ENCODE peak calls at places on chromosomes 2 and 18, in ten cellular contexts. L is HepG2, J is A549, O is tibial nerve, E is transverse colon, K is ovary, H is esophagus muscularis mucosa, D is sigmoid colon, Z is GM12878, B is stomach. V is an unnamed sample.

GRCh38 chr2:217901826-217902225 is 101.0 kb downstream of the TNS1 start:
- DNase-seq in L (peak; percentile 66), J (peak; percentile 34), O (no peak), E (no peak), K (peak; percentile 64), H (no peak), D (peak; percentile 88), Z (no peak), B (no peak), V (no peak)

GRCh38 chr18:55694291-55694690 is 106.3 kb upstream of the TCF4 start:
- DNase-seq in L (no peak), J (no peak), O (no peak), E (no peak), K (no peak), H (no peak), D (no peak), Z (no peak), B (no peak), V (no peak)

GRCh38 chr18:5628512-5629255 is 84.9 kb upstream of the EPB41L3 start:
- DNase-seq in L (no peak), J (no peak), O (no peak), E (peak; percentile 86), K (peak; percentile 53), H (no peak), D (peak; percentile 84), Z (no peak), B (peak; percentile 31), V (peak; percentile 53)

GRCh38 chr2:74066491-74067203 is 81.1 kb downstream of the BOLA3 start:
- DNase-seq in L (no peak), J (no peak), O (no peak), E (no peak), K (no peak), H (no peak), D (no peak), Z (no peak), B (peak; percentile 52), V (no peak)

GRCh38 chr2:102979429-102979828 is 217.6 kb downstream of the TMEM182 start:
- DNase-seq in L (no peak), J (no peak), O (no peak), E (no peak), K (no peak), H (no peak), D (no peak), Z (no peak), B (no peak), V (no peak)

GRCh38 chr18:22198163-22198562 is 28.8 kb downstream of the GATA6 start:
- DNase-seq in L (no peak), J (no peak), O (no peak), E (no peak), K (no peak), H (no peak), D (no peak), Z (no peak), B (no peak), V (no peak)

GRCh38 chr2:174634130-174635014 is 36.8 kb upstream of the WIPF1 start:
- DNase-seq in L (no peak), J (no peak), O (no peak), E (peak; percentile 26), K (no peak), H (no peak), D (no peak), Z (peak; percentile 65), B (no peak), V (no peak)

GRCh38 chr2:190179754-190180312 is 117.3 kb upstream of the MSTN start:
- DNase-seq in L (no peak), J (no peak), O (no peak), E (no peak), K (no peak), H (no peak), D (no peak), Z (no peak), B (peak; percentile 63), V (peak; percentile 10)

GRCh38 chr2:9554841-9555337 is 741 bp downstream of the ADAM17 start:
- DNase-seq in L (peak; percentile 29), J (no peak), O (peak; percentile 61), E (peak; percentile 31), K (peak; percentile 51), H (no peak), D (no peak), Z (no peak), B (no peak), V (peak; percentile 24)

GRCh38 chr2:58432491-58433166 is 191.5 kb upstream of the FANCL start:
- DNase-seq in L (no peak), J (no peak), O (no peak), E (no peak), K (no peak), H (no peak), D (no peak), Z (no peak), B (no peak), V (no peak)

GRCh38 chr2:111246620-111247061 is 125.9 kb downstream of the BCL2L11 start:
- DNase-seq in L (peak; percentile 67), J (no peak), O (no peak), E (no peak), K (no peak), H (peak; percentile 78), D (no peak), Z (no peak), B (no peak), V (no peak)

GRCh38 chr18:59142274-59142673 is 2.6 kb downstream of the SEC11C start:
- DNase-seq in L (no peak), J (no peak), O (no peak), E (no peak), K (no peak), H (no peak), D (no peak), Z (peak; percentile 44), B (no peak), V (no peak)

GRCh38 chr18:59139291-59139614 is 431 bp upstream of the SEC11C start:
- DNase-seq in L (peak; percentile 83), J (peak; percentile 91), O (peak; percentile 74), E (peak; percentile 93), K (peak; percentile 88), H (no peak), D (peak; percentile 92), Z (no peak), B (peak; percentile 91), V (peak; percentile 91)

GRCh38 chr18:59140287-59140885 is 702 bp downstream of the SEC11C start:
- DNase-seq in L (peak; percentile 32), J (peak; percentile 34), O (no peak), E (peak; percentile 33), K (no peak), H (no peak), D (peak; percentile 64), Z (no peak), B (peak; percentile 28), V (no peak)

GRCh38 chr18:59141294-59142068 is 1.8 kb downstream of the SEC11C start:
- DNase-seq in L (peak; percentile 97), J (no peak), O (no peak), E (no peak), K (no peak), H (no peak), D (no peak), Z (no peak), B (no peak), V (no peak)

DNA sequence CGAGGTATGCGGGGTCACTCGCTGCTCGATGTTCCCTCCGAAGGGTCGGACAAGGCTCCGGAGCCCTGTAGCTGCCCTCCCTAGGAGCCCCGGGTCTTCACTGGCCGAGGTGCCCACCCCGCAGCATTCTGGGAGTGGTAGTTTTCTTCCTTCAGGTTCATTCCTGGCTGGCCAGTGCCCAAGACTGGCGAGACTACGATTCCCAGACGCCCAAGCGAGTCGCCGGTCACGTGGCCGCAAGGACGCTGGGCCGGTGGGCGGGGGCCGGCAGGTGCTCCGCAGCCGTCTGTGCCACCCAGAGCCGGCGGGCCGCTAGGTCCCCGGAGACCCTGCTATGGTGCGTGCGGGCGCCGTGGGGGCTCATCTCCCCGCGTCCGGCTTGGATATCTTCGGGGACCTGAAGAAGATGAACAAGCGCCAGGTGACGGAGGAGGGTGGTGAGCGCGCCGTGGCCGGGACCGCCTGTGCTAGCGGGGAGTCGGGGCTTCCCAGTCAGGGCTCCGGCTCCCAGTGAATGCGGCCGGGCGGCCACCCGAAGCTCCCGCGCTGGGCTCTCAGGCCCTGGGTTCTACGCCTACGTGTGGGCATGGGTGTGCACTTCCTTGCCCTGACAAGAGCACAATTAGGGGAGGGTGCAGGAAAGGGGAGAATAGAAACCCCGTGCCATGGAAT is at the start of gene SEC11C:
- DNase-seq in L (peak; percentile 95), J (peak; percentile 89), O (peak; percentile 94), E (peak; percentile 97), K (peak; percentile 96), H (peak; percentile 99), D (peak; percentile 98), Z (peak; percentile 93), B (peak; percentile 98), V (peak; percentile 95)
- TF ChIP-seq EP300 in L (no peak), J (no peak), O (peak; percentile 70), E (no peak), K (no peak), H (no peak), D (no peak), Z (no peak), B (no peak), V (no peak)

DNA sequence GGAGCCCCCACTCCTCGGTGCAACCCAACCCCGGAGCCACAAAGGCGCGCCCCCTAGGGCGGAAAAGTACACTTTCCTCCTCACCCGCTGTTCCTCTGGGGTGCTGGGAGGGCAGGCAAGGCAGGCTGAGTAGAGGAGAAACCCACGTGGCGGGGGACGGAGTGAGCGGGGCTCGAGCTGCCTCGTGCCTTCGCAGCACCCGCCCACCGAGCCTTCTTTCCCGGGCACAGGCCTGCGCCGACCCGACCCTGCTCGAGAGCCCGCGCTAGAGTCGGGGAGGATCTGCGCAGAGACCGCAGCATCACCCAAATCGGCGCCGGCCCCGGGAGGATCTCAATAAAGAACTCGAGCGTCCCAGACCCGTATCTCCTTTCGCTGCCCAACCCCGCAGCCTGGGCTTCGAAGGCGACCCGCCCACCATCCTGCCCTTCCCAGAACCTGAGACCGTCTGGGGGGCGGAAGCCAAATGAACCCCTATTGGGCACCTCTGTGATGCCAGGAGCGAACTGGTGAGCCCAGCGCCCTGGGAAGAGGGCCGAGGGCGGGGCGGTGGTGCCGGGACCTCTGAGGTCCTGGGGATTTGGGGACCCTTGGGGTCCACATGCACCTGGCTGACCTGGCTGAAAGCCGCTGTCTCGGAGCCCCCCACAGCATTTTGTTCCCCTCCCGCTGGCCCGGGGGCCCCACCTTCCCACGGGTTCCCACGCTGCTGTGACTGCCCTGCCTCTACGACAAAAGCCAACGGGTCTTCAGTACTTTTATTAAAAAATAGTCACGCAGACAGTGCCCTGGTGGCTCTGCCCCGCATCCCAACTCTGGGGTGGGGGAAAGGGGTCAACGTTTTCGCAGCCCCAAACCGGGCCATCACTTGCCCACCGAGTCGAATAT is 1.3 kb downstream of the UCN start:
- DNase-seq in L (no peak), J (no peak), O (no peak), E (no peak), K (no peak), H (no peak), D (no peak), Z (no peak), B (no peak), V (peak; percentile 75)
- TF ChIP-seq EP300 in L (no peak), J (no peak), O (no peak), E (no peak), K (no peak), H (no peak), D (no peak), Z (no peak), B (no peak), V (no peak)

GRCh38 chr2:27762951-27763906 is 8.3 kb upstream of the MRPL33 start:
- DNase-seq in L (peak; percentile 93), J (no peak), O (no peak), E (no peak), K (no peak), H (peak; percentile 10), D (no peak), Z (no peak), B (no peak), V (no peak)
- TF ChIP-seq EP300 in L (peak; percentile 37), J (no peak), O (no peak), E (no peak), K (no peak), H (no peak), D (no peak), Z (no peak), B (no peak), V (no peak)

GRCh38 chr2:207772081-207772843 is 2.6 kb upstream of the FZD5 start:
- DNase-seq in L (no peak), J (no peak), O (no peak), E (no peak), K (peak; percentile 31), H (no peak), D (no peak), Z (no peak), B (no peak), V (no peak)
- TF ChIP-seq EP300 in L (no peak), J (no peak), O (no peak), E (no peak), K (no peak), H (no peak), D (no peak), Z (no peak), B (no peak), V (no peak)